ENCODE peak calls at places on chromosomes 13 and 19, in nine cellular contexts. X is fibroblast of lung, E is breast epithelium, I is GM23338, D is transverse colon, J is AG04450, M is upper lobe of left lung, Y is kidney, U is thoracic aorta. A is an unnamed sample.
A peak's percentile ranks its signal among the peaks of the same experiment; 100 is the strongest.

GRCh38 chr19:31506102-31506501 is 156.9 kb upstream of the TSHZ3 start:
- DNase-seq in Y (no peak), E (no peak), M (no peak), J (no peak), X (no peak), U (no peak), D (no peak), I (no peak), A (no peak)

GRCh38 chr19:18159810-18160209 is 6.8 kb downstream of the PIK3R2 start:
- DNase-seq in J (no peak), X (no peak), U (no peak), M (no peak), D (no peak), I (no peak), E (no peak), Y (no peak), A (no peak)

GRCh38 chr13:101919541-101920306 is 467.2 kb downstream of the ITGBL1 start:
- DNase-seq in D (no peak), Y (no peak), M (peak; percentile 33), U (no peak), J (no peak), X (peak; percentile 44), E (no peak), I (peak; percentile 77), A (no peak)

GRCh38 chr13:100378533-100378932 is 210.1 kb downstream of the GGACT start:
- DNase-seq in M (no peak), U (no peak), Y (no peak), J (no peak), D (no peak), X (no peak), I (no peak), E (no peak), A (no peak)

GRCh38 chr19:44003461-44004134 is 841 bp downstream of the ZNF230 start:
- DNase-seq in X (no peak), J (no peak), M (no peak), E (no peak), D (peak; percentile 8), I (peak; percentile 33), Y (peak; percentile 66), U (no peak), A (peak; percentile 19)

GRCh38 chr13:93249259-93249917 is 22.8 kb downstream of the GPC6 start:
- DNase-seq in J (peak; percentile 69), D (no peak), I (no peak), Y (no peak), E (no peak), X (peak; percentile 91), M (no peak), U (no peak), A (peak; percentile 68)

GRCh38 chr19:29491995-29492577 is 33.7 kb upstream of the VSTM2B start:
- DNase-seq in E (no peak), I (no peak), J (no peak), D (no peak), M (no peak), X (no peak), Y (no peak), U (no peak), A (no peak)

GRCh38 chr13:110221331-110221730 is 85.6 kb downstream of the COL4A1 start:
- DNase-seq in M (no peak), Y (no peak), X (peak; percentile 23), U (no peak), E (no peak), J (no peak), I (no peak), D (no peak), A (no peak)

GRCh38 chr13:42039457-42039945 is 8.9 kb upstream of the DGKH start:
- DNase-seq in E (no peak), M (no peak), J (no peak), I (no peak), X (no peak), U (no peak), D (no peak), Y (no peak), A (peak; percentile 25)

GRCh38 chr13:110323172-110323851 is 16.2 kb downstream of the COL4A2 start:
- DNase-seq in I (peak; percentile 67), X (peak; percentile 50), D (no peak), M (no peak), U (no peak), E (no peak), Y (no peak), J (peak; percentile 81), A (no peak)

GRCh38 chr19:29485293-29485692 is 40.5 kb upstream of the VSTM2B start:
- DNase-seq in D (no peak), E (no peak), J (no peak), U (no peak), Y (no peak), I (no peak), X (no peak), M (no peak), A (no peak)

GRCh38 chr19:28456264-28456663 is 756.7 kb downstream of the UQCRFS1 start:
- DNase-seq in X (no peak), I (no peak), J (no peak), Y (no peak), E (no peak), M (no peak), D (no peak), U (no peak), A (no peak)

GRCh38 chr19:45177817-45178261 is at the start of gene TRAPPC6A:
- DNase-seq in E (no peak), X (peak; percentile 40), J (no peak), U (no peak), I (peak; percentile 64), Y (no peak), M (no peak), D (no peak), A (peak; percentile 82)

GRCh38 chr13:72295173-72295572 is 428.2 kb upstream of the DACH1 start:
- DNase-seq in J (no peak), X (peak; percentile 32), M (no peak), D (no peak), E (no peak), U (no peak), Y (no peak), I (no peak), A (no peak)

GRCh38 chr13:46160474-46161066 is 21.4 kb downstream of the LCP1 start:
- DNase-seq in X (peak; percentile 72), E (no peak), Y (no peak), I (peak; percentile 79), J (peak; percentile 11), U (no peak), D (no peak), M (no peak), A (peak; percentile 50)

GRCh38 chr13:23391752-23392151 is 41.8 kb downstream of the SACS start:
- DNase-seq in X (no peak), M (no peak), E (no peak), D (no peak), U (no peak), J (no peak), Y (no peak), I (no peak), A (no peak)

GRCh38 chr19:15031675-15032074 is 17.6 kb upstream of the CASP14 start:
- DNase-seq in M (no peak), Y (no peak), U (no peak), D (no peak), J (no peak), X (no peak), E (no peak), I (no peak), A (no peak)

GRCh38 chr13:19123502-19123901 is 58.1 kb downstream of the TUBA3C start:
- DNase-seq in X (no peak), J (no peak), Y (no peak), M (no peak), E (no peak), U (no peak), I (no peak), D (no peak), A (no peak)

GRCh38 chr13:19117913-19118739 is 63.5 kb downstream of the TUBA3C start:
- DNase-seq in U (no peak), J (no peak), D (no peak), Y (no peak), M (peak; percentile 52), I (no peak), E (no peak), X (no peak), A (no peak)
- TF ChIP-seq CTCF in U (no peak), J (no peak), D (no peak), Y (no peak), M (no peak), I (no peak), E (no peak), X (no peak), A (no peak)

GRCh38 chr13:60572003-60572792 is 175.2 kb downstream of the TDRD3 start:
- DNase-seq in E (no peak), M (no peak), U (no peak), I (peak; percentile 61), X (peak; percentile 44), D (no peak), Y (no peak), J (no peak), A (peak; percentile 33)
- H3K27ac ChIP-seq in E (no peak overlapping the region), M (no peak overlapping the region), U (no peak overlapping the region), I (peak overlapping the region; percentile 56), X (no peak overlapping the region), D (no peak overlapping the region), Y (no peak overlapping the region), J (no peak overlapping the region), A (no peak overlapping the region)

DNA sequence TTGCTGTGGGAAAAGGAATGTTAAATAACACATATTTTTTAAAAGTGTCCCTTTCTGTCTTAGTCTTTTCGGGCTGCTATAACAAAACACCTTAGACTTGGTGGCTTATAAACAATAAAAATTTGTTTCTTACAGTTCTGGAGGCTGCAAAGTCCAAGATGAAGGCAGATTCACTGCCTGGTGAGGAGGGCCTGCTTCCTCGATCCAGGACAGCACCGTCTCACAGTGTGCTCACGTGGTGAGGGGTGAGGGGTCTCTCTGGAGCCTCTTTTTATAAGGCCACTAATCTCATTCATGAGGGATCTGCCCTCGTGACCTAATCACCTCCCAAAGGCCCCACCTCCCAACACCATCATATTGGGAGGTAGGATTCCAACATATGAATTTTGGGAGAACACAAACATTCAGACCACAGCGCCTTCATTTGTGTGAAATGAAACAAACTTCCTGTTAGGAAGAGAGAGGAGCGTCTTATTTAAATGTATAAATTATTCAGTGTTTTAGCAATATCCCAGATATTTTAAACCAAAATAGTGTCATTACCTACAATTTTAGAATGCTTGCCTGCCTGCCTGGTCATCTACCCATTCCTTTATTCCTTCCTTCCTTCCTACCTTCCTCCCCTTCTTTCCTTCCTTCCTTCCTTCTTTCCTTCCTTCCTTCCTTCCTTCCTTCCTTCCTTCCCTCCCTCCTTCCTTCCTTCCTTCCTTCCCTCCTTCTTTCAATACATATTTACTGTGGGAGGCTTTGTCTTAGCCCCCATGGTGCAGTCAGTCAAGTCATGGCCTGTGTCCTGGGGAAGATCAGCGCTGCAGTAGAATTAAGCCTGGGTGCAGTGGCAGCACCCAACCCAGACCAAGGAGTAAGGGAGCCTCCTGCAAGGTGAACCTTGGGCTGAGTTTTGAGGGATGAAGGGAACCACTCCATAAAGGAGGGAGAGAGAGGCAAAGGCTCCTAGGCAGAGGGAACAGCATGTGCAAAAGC is 84.2 kb downstream of the TEX26 start:
- DNase-seq in E (no peak), Y (no peak), D (no peak), X (no peak), J (no peak), M (no peak), I (no peak), U (no peak), A (no peak)
- TF ChIP-seq CTCF in E (no peak), Y (no peak), D (no peak), X (no peak), J (no peak), M (no peak), I (no peak), U (no peak), A (no peak)

GRCh38 chr19:4368128-4368820 is 24.9 kb downstream of the MPND start:
- DNase-seq in Y (peak; percentile 77), D (no peak), I (no peak), M (peak; percentile 70), X (no peak), J (no peak), U (no peak), E (no peak), A (no peak)
- H3K27ac ChIP-seq in Y (peak overlapping the region; percentile 72), D (peak overlapping the region; percentile 81), I (peak overlapping the region; percentile 66), M (peak overlapping the region; percentile 81), X (peak overlapping the region; percentile 52), J (no peak overlapping the region), U (no peak overlapping the region), E (peak overlapping the region; percentile 92), A (peak overlapping the region; percentile 99)